ENCODE peak calls at places on chromosomes 2 and 18, in four cellular contexts. E is GM12878, Y is K562, Q is HL-60. J is an unnamed sample.

GRCh38 chr2:96952976-96953610 is 33.3 kb downstream of the FAM178B start:
- DNase-seq in Q (no peak), Y (no peak), E (no peak), J (no peak)

GRCh38 chr18:78519394-78520062 is 460.1 kb upstream of the SALL3 start:
- DNase-seq in Y (no peak), E (no peak), Q (no peak), J (no peak)

GRCh38 chr2:147485210-147485851 is 359.5 kb upstream of the ACVR2A start:
- DNase-seq in Q (no peak), E (no peak), Y (no peak), J (no peak)

GRCh38 chr2:172095905-172096660 is 6.6 kb downstream of the DLX2 start:
- DNase-seq in Y (no peak), Q (no peak), E (no peak), J (no peak)

GRCh38 chr2:55403177-55403998 is 16.3 kb downstream of the CCDC88A start:
- DNase-seq in Q (no peak), Y (no peak), E (no peak), J (no peak)

GRCh38 chr2:73043279-73043678 is 28.2 kb downstream of the SFXN5 start:
- DNase-seq in E (no peak), Y (no peak), Q (no peak), J (no peak)

GRCh38 chr18:4453712-4454547 is 1.2 kb downstream of the DLGAP1 start:
- DNase-seq in Y (no peak), E (no peak), Q (no peak), J (no peak)

GRCh38 chr2:60880633-60880987 is 764 bp upstream of the REL start:
- DNase-seq in Y (no peak), Q (no peak), E (no peak), J (no peak)

GRCh38 chr18:61921621-61922235 is 28.9 kb upstream of the RNF152 start:
- DNase-seq in E (no peak), Y (no peak), Q (no peak), J (no peak)

GRCh38 chr18:69717586-69717985 is 230.1 kb downstream of the CD226 start:
- DNase-seq in Y (no peak), E (no peak), Q (no peak), J (no peak)

GRCh38 chr2:166413255-166413654 is 37.5 kb upstream of the SCN9A start:
- DNase-seq in Q (no peak), Y (no peak), E (no peak), J (no peak)

GRCh38 chr2:134628453-134628852 is 90.3 kb downstream of the TMEM163 start:
- DNase-seq in E (no peak), Q (no peak), Y (no peak), J (no peak)

GRCh38 chr2:88735133-88735532 is 43.7 kb downstream of the RPIA start:
- DNase-seq in E (no peak), Q (no peak), Y (no peak), J (no peak)

GRCh38 chr2:32977228-32977758 is 30.5 kb downstream of the LTBP1 start:
- DNase-seq in Y (peak), Q (no peak), E (no peak), J (no peak)

GRCh38 chr2:150473767-150474166 is 13.7 kb downstream of the RND3 start:
- DNase-seq in Y (no peak), E (no peak), Q (no peak), J (no peak)

GRCh38 chr2:228798931-228799588 is 472.0 kb downstream of the PID1 start:
- DNase-seq in Q (no peak), Y (no peak), E (no peak), J (no peak)

GRCh38 chr18:22048932-22049615 is 120.3 kb upstream of the GATA6 start:
- DNase-seq in E (no peak), Y (no peak), Q (no peak), J (no peak)

GRCh38 chr2:241982711-241983570 is 113.4 kb downstream of the RTP5 start:
- DNase-seq in Y (no peak), E (no peak), Q (no peak), J (no peak)

GRCh38 chr18:22084547-22084946 is 84.8 kb upstream of the GATA6 start:
- DNase-seq in Y (no peak), E (no peak), Q (no peak), J (no peak)

GRCh38 chr2:240523451-240524281 is 34.1 kb downstream of the ANKMY1 start:
- DNase-seq in Q (no peak), E (no peak), Y (no peak), J (no peak)

GRCh38 chr2:112301171-112301584 is 25.8 kb downstream of the ZC3H6 start:
- DNase-seq in Y (no peak), Q (no peak), E (no peak), J (no peak)

GRCh38 chr2:209688388-209688787 is 83.2 kb upstream of the UNC80 start:
- DNase-seq in Y (no peak), E (no peak), Q (no peak), J (no peak)

GRCh38 chr2:168254158-168254935 is 7.0 kb upstream of the STK39 start:
- DNase-seq in E (no peak), Q (no peak), Y (no peak), J (no peak)

GRCh38 chr2:145777297-145777696 is 1257.4 kb upstream of the ZEB2 start:
- DNase-seq in Y (no peak), E (no peak), Q (no peak), J (no peak)

GRCh38 chr18:59918320-59918755 is 18.5 kb downstream of the PMAIP1 start:
- DNase-seq in E (peak), Q (no peak), Y (peak), J (no peak)

GRCh38 chr2:211033765-211034164 is 477.4 kb downstream of the CPS1 start:
- DNase-seq in E (no peak), Y (no peak), Q (no peak), J (no peak)

GRCh38 chr2:7572460-7572859 is 655.2 kb downstream of the RNF144A start:
- DNase-seq in Y (no peak), E (no peak), Q (no peak), J (no peak)

GRCh38 chr2:111100765-111101162 is 19.9 kb upstream of the BCL2L11 start:
- DNase-seq in Y (peak), Q (peak), E (peak), J (no peak)

DNA sequence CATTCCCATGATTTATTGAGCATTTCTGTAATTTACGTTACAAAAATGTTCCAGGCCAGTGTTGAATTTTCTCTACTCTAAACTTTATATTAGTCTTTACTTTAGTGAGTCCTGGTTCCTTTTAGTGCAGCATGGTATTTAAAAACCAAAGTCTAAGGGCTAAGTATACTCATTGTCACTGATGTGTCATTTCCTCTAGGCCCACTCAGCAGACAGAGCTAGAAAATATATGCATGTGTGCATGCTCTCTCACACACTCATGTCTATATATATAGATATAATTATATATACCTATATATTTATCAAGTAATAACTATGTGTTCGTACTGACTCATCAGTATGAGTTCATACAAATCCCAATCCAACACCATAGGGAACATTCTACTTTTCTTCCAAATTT is 132.5 kb upstream of the SLC8A1 start:
- DNase-seq in Q (no peak), Y (no peak), E (no peak), J (no peak)
- TF ChIP-seq SPI1 in Q (no peak), Y (no peak), E (no peak), J (no peak)

GRCh38 chr2:42171396-42171971 is 2.3 kb downstream of the EML4 start:
- DNase-seq in E (no peak), Q (no peak), Y (no peak), J (no peak)
- TF ChIP-seq POLR2AphosphoS5 in E (no peak), Q (no peak), Y (no peak), J (no peak)

GRCh38 chr18:13107074-13107473 is 111.5 kb upstream of the LDLRAD4 start:
- DNase-seq in Q (no peak), E (no peak), Y (no peak), J (no peak)

GRCh38 chr18:13108330-13108729 is 110.2 kb upstream of the LDLRAD4 start:
- DNase-seq in E (no peak), Y (no peak), Q (no peak), J (no peak)

GRCh38 chr18:13110559-13110958 is 108.0 kb upstream of the LDLRAD4 start:
- DNase-seq in Y (no peak), E (no peak), Q (no peak), J (no peak)

GRCh38 chr18:13112982-13113381 is 105.6 kb upstream of the LDLRAD4 start:
- DNase-seq in E (no peak), Y (peak), Q (peak), J (no peak)
- TF ChIP-seq SPI1 in E (no peak), Y (no peak), Q (no peak), J (no peak)

GRCh38 chr2:234491281-234491680 is 5.6 kb downstream of the ARL4C start:
- DNase-seq in E (no peak), Y (no peak), Q (no peak), J (no peak)
- TF ChIP-seq POLR2AphosphoS5 in E (no peak), Y (no peak), Q (no peak), J (no peak)

GRCh38 chr2:133266075-133266925 is 302.0 kb downstream of the NCKAP5 start:
- DNase-seq in Y (no peak), Q (no peak), E (no peak), J (no peak)
- TF ChIP-seq SPI1 in Y (no peak), Q (no peak), E (no peak), J (no peak)

DNA sequence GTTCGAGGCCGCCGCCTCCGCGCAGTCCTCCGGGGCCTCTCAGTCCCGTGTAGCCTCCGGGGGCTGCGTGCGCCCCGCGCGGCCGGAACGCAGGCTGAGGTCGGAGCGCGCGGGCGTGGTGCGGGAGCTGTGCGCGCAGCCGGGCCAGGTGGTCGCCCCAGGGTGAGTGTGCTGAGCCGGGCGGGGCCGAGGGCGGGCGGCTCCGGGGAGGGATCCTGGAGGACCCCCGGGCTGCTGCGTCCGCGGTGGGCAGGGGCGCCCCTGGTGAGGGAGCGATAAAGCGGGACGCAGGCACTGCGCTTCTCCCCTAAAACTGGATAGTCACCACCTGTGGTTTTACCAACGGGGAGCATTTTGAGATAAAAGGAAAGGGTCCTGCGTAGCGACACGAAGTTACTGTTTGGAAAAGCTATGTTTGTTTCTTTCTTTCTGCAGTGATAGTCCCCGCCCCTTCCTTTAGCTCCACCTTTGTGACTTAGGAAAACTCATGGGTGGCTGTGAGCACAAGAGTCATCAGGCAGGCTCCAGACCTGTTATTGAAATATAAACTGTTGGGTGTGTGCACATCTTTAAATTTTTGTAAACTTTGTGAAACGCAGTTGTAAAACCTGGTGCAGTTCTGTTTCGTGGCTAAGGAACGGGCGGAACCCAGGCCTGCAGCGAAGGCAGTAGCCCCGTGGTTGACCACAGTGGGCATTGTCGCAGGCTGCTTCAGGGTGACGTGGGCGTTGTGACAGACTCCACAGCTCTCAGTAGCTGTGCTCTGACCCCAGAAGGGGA is 687 bp downstream of the CTDP1 start:
- DNase-seq in Y (peak), Q (peak), E (no peak), J (no peak)
- TF ChIP-seq POLR2AphosphoS5 in Y (no peak), Q (no peak), E (no peak), J (no peak)

GRCh38 chr2:10965241-10965843 is 53.6 kb downstream of the KCNF1 start:
- DNase-seq in Q (no peak), Y (no peak), E (no peak), J (no peak)

GRCh38 chr2:10968176-10968575 is 56.4 kb downstream of the KCNF1 start:
- DNase-seq in Y (no peak), E (no peak), Q (no peak), J (no peak)

GRCh38 chr2:10966056-10966455 is 54.3 kb downstream of the KCNF1 start:
- DNase-seq in Y (no peak), E (no peak), Q (no peak), J (no peak)

GRCh38 chr2:10964076-10964812 is 52.5 kb downstream of the KCNF1 start:
- DNase-seq in Y (no peak), E (no peak), Q (no peak), J (no peak)

DNA sequence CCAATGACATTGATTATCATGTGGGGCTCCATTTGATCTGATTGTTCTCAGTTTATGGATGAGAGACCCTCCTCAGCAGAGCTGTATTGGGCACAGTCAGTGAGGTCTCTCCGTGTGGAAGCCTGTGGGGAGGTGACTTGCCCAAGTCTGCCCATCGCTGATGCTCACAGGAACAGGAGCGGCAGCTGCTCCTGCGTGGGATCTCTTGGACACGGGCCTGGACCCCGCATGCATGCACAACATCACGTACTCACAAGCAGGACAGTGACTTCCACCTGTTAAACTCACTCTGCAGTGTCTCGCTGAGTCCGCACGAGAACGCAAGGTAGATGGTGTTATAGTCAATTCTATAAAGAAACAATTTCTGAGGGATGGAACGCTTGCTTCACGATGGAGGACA is 55.0 kb downstream of the KCNF1 start:
- DNase-seq in Q (no peak), E (no peak), Y (no peak), J (no peak)
- TF ChIP-seq SPI1 in Q (no peak), E (no peak), Y (no peak), J (no peak)

J was measured in GM12891.